ENCODE peak calls at places on chromosome 10, in nine cellular contexts. One of them, this sample, is unnamed.

GRCh38 chr10:128036746-128037542 is 89.3 kb downstream of the MKI67 start:
- DNase-seq in HFFc6: no peak
- DNase-seq in lower leg skin: no peak
- DNase-seq in ovary: no peak
- DNase-seq in choroid plexus epithelial cell: peak; percentile 49
- DNase-seq in HCT116: peak; percentile 10
- DNase-seq in GM20000: no peak
- DNase-seq in epithelial cell of esophagus: peak; percentile 62
- DNase-seq in thyroid gland: no peak
- DNase-seq in this sample: peak; percentile 80

GRCh38 chr10:85548038-85548437 is 818.6 kb downstream of the GRID1 start:
- DNase-seq in HFFc6: no peak
- DNase-seq in lower leg skin: no peak
- DNase-seq in ovary: no peak
- DNase-seq in choroid plexus epithelial cell: peak; percentile 47
- DNase-seq in HCT116: peak; percentile 52
- DNase-seq in GM20000: peak; percentile 6
- DNase-seq in epithelial cell of esophagus: peak; percentile 90
- DNase-seq in thyroid gland: peak; percentile 69
- DNase-seq in this sample: peak; percentile 86

GRCh38 chr10:34655286-34656170 is 159.6 kb downstream of the PARD3 start:
- DNase-seq in HFFc6: peak; percentile 67
- DNase-seq in lower leg skin: no peak
- DNase-seq in ovary: no peak
- DNase-seq in choroid plexus epithelial cell: peak; percentile 87
- DNase-seq in HCT116: peak; percentile 63
- DNase-seq in GM20000: peak; percentile 32
- DNase-seq in epithelial cell of esophagus: peak; percentile 79
- DNase-seq in thyroid gland: peak; percentile 45
- DNase-seq in this sample: peak; percentile 69

GRCh38 chr10:114624941-114625780 is 32.9 kb downstream of the ABLIM1 start:
- DNase-seq in HFFc6: no peak
- DNase-seq in lower leg skin: no peak
- DNase-seq in ovary: no peak
- DNase-seq in choroid plexus epithelial cell: peak; percentile 40
- DNase-seq in HCT116: peak; percentile 44
- DNase-seq in GM20000: no peak
- DNase-seq in epithelial cell of esophagus: peak; percentile 89
- DNase-seq in thyroid gland: no peak
- DNase-seq in this sample: peak; percentile 67

GRCh38 chr10:103884681-103885139 is 29.3 kb upstream of the SH3PXD2A start:
- DNase-seq in HFFc6: peak; percentile 61
- DNase-seq in lower leg skin: peak; percentile 61
- DNase-seq in ovary: peak; percentile 64
- DNase-seq in choroid plexus epithelial cell: peak; percentile 73
- DNase-seq in HCT116: no peak
- DNase-seq in GM20000: peak; percentile 47
- DNase-seq in epithelial cell of esophagus: peak; percentile 79
- DNase-seq in thyroid gland: peak; percentile 49
- DNase-seq in this sample: peak; percentile 73

GRCh38 chr10:31138026-31138553 is 106.4 kb upstream of the ZNF438 start:
- DNase-seq in HFFc6: no peak
- DNase-seq in lower leg skin: no peak
- DNase-seq in ovary: no peak
- DNase-seq in choroid plexus epithelial cell: peak; percentile 38
- DNase-seq in HCT116: no peak
- DNase-seq in GM20000: no peak
- DNase-seq in epithelial cell of esophagus: no peak
- DNase-seq in thyroid gland: no peak
- DNase-seq in this sample: no peak

GRCh38 chr10:61456095-61456789 is 3.1 kb upstream of the TMEM26 start:
- DNase-seq in HFFc6: no peak
- DNase-seq in lower leg skin: no peak
- DNase-seq in ovary: no peak
- DNase-seq in choroid plexus epithelial cell: peak; percentile 55
- DNase-seq in HCT116: no peak
- DNase-seq in GM20000: no peak
- DNase-seq in epithelial cell of esophagus: no peak
- DNase-seq in thyroid gland: peak; percentile 22
- DNase-seq in this sample: no peak

GRCh38 chr10:96025566-96025965 is 17.8 kb upstream of the CCNJ start:
- DNase-seq in HFFc6: no peak
- DNase-seq in lower leg skin: no peak
- DNase-seq in ovary: no peak
- DNase-seq in choroid plexus epithelial cell: peak; percentile 35
- DNase-seq in HCT116: peak; percentile 34
- DNase-seq in GM20000: peak; percentile 32
- DNase-seq in epithelial cell of esophagus: peak; percentile 47
- DNase-seq in thyroid gland: peak; percentile 8
- DNase-seq in this sample: peak; percentile 23

GRCh38 chr10:99433378-99434020 is 3.1 kb upstream of the GOT1 start:
- DNase-seq in HFFc6: no peak
- DNase-seq in lower leg skin: no peak
- DNase-seq in ovary: no peak
- DNase-seq in choroid plexus epithelial cell: peak; percentile 32
- DNase-seq in HCT116: peak; percentile 26
- DNase-seq in GM20000: no peak
- DNase-seq in epithelial cell of esophagus: peak; percentile 29
- DNase-seq in thyroid gland: peak; percentile 2
- DNase-seq in this sample: peak; percentile 21

GRCh38 chr10:112790921-112791320 is 159.1 kb upstream of the TCF7L2 start:
- DNase-seq in HFFc6: no peak
- DNase-seq in lower leg skin: no peak
- DNase-seq in ovary: no peak
- DNase-seq in choroid plexus epithelial cell: no peak
- DNase-seq in HCT116: no peak
- DNase-seq in GM20000: no peak
- DNase-seq in epithelial cell of esophagus: no peak
- DNase-seq in thyroid gland: no peak
- DNase-seq in this sample: no peak

GRCh38 chr10:124742418-124743187 is 1.6 kb downstream of the FAM53B start:
- DNase-seq in HFFc6: no peak
- DNase-seq in lower leg skin: peak; percentile 90
- DNase-seq in ovary: no peak
- DNase-seq in choroid plexus epithelial cell: peak; percentile 58
- DNase-seq in HCT116: no peak
- DNase-seq in GM20000: no peak
- DNase-seq in epithelial cell of esophagus: no peak
- DNase-seq in thyroid gland: no peak
- DNase-seq in this sample: peak; percentile 52

GRCh38 chr10:126041804-126042231 is 145.5 kb downstream of the FANK1 start:
- DNase-seq in HFFc6: peak; percentile 57
- DNase-seq in lower leg skin: peak; percentile 91
- DNase-seq in ovary: no peak
- DNase-seq in choroid plexus epithelial cell: peak; percentile 72
- DNase-seq in HCT116: no peak
- DNase-seq in GM20000: peak; percentile 90
- DNase-seq in epithelial cell of esophagus: peak; percentile 33
- DNase-seq in thyroid gland: peak; percentile 96
- DNase-seq in this sample: no peak

GRCh38 chr10:128026620-128027281 is 99.5 kb downstream of the MKI67 start:
- DNase-seq in HFFc6: no peak
- DNase-seq in lower leg skin: no peak
- DNase-seq in ovary: no peak
- DNase-seq in choroid plexus epithelial cell: no peak
- DNase-seq in HCT116: no peak
- DNase-seq in GM20000: no peak
- DNase-seq in epithelial cell of esophagus: no peak
- DNase-seq in thyroid gland: no peak
- DNase-seq in this sample: no peak

GRCh38 chr10:73946253-73947145 is 35.6 kb downstream of the PLAU start:
- DNase-seq in HFFc6: no peak
- DNase-seq in lower leg skin: no peak
- DNase-seq in ovary: no peak
- DNase-seq in choroid plexus epithelial cell: no peak
- DNase-seq in HCT116: no peak
- DNase-seq in GM20000: no peak
- DNase-seq in epithelial cell of esophagus: no peak
- DNase-seq in thyroid gland: no peak
- DNase-seq in this sample: no peak

GRCh38 chr10:13613519-13613918 is 26.8 kb downstream of the PRPF18 start:
- DNase-seq in HFFc6: peak; percentile 62
- DNase-seq in lower leg skin: no peak
- DNase-seq in ovary: no peak
- DNase-seq in choroid plexus epithelial cell: peak; percentile 79
- DNase-seq in HCT116: no peak
- DNase-seq in GM20000: no peak
- DNase-seq in epithelial cell of esophagus: peak; percentile 44
- DNase-seq in thyroid gland: no peak
- DNase-seq in this sample: peak; percentile 8

GRCh38 chr10:71368639-71369038 is 28.1 kb upstream of the CDH23 start:
- DNase-seq in HFFc6: no peak
- DNase-seq in lower leg skin: no peak
- DNase-seq in ovary: no peak
- DNase-seq in choroid plexus epithelial cell: no peak
- DNase-seq in HCT116: no peak
- DNase-seq in GM20000: no peak
- DNase-seq in epithelial cell of esophagus: no peak
- DNase-seq in thyroid gland: no peak
- DNase-seq in this sample: peak; percentile 9
- TF ChIP-seq CTCF in HFFc6: peak; percentile 10
- TF ChIP-seq CTCF in lower leg skin: no peak
- TF ChIP-seq CTCF in ovary: no peak
- TF ChIP-seq CTCF in choroid plexus epithelial cell: peak; percentile 20
- TF ChIP-seq CTCF in HCT116: no peak
- TF ChIP-seq CTCF in GM20000: no peak
- TF ChIP-seq CTCF in epithelial cell of esophagus: no peak
- TF ChIP-seq CTCF in thyroid gland: no peak
- TF ChIP-seq CTCF in this sample: no peak

GRCh38 chr10:11454958-11455566 is 156.4 kb downstream of the USP6NL start:
- DNase-seq in HFFc6: no peak
- DNase-seq in lower leg skin: peak; percentile 45
- DNase-seq in ovary: no peak
- DNase-seq in choroid plexus epithelial cell: no peak
- DNase-seq in HCT116: no peak
- DNase-seq in GM20000: no peak
- DNase-seq in epithelial cell of esophagus: no peak
- DNase-seq in thyroid gland: no peak
- DNase-seq in this sample: no peak
- TF ChIP-seq CTCF in HFFc6: peak; percentile 43
- TF ChIP-seq CTCF in lower leg skin: no peak
- TF ChIP-seq CTCF in ovary: no peak
- TF ChIP-seq CTCF in choroid plexus epithelial cell: peak; percentile 47
- TF ChIP-seq CTCF in HCT116: no peak
- TF ChIP-seq CTCF in GM20000: no peak
- TF ChIP-seq CTCF in epithelial cell of esophagus: peak; percentile 24
- TF ChIP-seq CTCF in thyroid gland: no peak
- TF ChIP-seq CTCF in this sample: no peak

DNA sequence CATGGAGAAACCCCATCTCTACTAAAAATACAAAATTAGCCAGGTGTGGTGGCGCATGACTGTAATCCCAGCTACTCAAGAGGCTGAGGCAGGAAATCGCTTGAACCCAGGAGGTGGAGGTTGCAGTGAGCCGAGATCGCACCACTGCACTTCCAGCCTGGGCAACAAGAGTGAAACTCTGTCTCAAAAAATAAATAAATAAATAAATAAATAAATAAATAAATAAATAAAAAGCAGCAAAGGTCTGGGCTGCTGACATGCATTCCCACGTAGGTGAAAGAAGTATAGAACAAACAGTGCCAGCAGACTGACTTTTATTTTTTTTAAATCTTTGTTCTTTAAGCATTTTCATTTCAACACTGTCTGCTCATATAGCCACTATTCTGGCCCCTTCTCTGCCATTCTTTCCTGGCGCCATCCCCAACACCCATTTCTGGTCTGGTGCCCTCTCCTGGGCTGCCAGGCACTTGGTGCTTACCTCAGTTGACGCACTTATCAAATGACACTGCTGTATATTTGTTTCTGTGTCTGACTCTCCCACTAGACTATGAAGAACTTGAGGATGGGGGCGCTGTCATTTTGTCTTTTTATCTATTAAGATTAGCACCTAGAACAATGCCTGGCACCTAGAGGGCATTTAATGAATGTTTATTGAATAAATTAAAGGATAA is 15.6 kb downstream of the FAM107B start:
- DNase-seq in HFFc6: no peak
- DNase-seq in lower leg skin: no peak
- DNase-seq in ovary: no peak
- DNase-seq in choroid plexus epithelial cell: no peak
- DNase-seq in HCT116: peak; percentile 48
- DNase-seq in GM20000: no peak
- DNase-seq in epithelial cell of esophagus: peak; percentile 8
- DNase-seq in thyroid gland: peak; percentile 17
- DNase-seq in this sample: peak; percentile 14
- TF ChIP-seq CTCF in HFFc6: peak; percentile 40
- TF ChIP-seq CTCF in lower leg skin: no peak
- TF ChIP-seq CTCF in ovary: no peak
- TF ChIP-seq CTCF in choroid plexus epithelial cell: peak; percentile 28
- TF ChIP-seq CTCF in HCT116: peak; percentile 70
- TF ChIP-seq CTCF in GM20000: no peak
- TF ChIP-seq CTCF in epithelial cell of esophagus: peak; percentile 13
- TF ChIP-seq CTCF in thyroid gland: no peak
- TF ChIP-seq CTCF in this sample: no peak

GRCh38 chr10:88840881-88841280 is 10.8 kb downstream of the ANKRD22 start:
- DNase-seq in HFFc6: no peak
- DNase-seq in lower leg skin: no peak
- DNase-seq in ovary: no peak
- DNase-seq in choroid plexus epithelial cell: no peak
- DNase-seq in HCT116: no peak
- DNase-seq in GM20000: no peak
- DNase-seq in epithelial cell of esophagus: no peak
- DNase-seq in thyroid gland: no peak
- DNase-seq in this sample: no peak

GRCh38 chr10:88840104-88840503 is 11.5 kb downstream of the ANKRD22 start:
- DNase-seq in HFFc6: no peak
- DNase-seq in lower leg skin: no peak
- DNase-seq in ovary: no peak
- DNase-seq in choroid plexus epithelial cell: no peak
- DNase-seq in HCT116: no peak
- DNase-seq in GM20000: no peak
- DNase-seq in epithelial cell of esophagus: peak; percentile 64
- DNase-seq in thyroid gland: no peak
- DNase-seq in this sample: no peak

GRCh38 chr10:88835910-88836221 is 15.8 kb downstream of the ANKRD22 start:
- DNase-seq in HFFc6: no peak
- DNase-seq in lower leg skin: no peak
- DNase-seq in ovary: no peak
- DNase-seq in choroid plexus epithelial cell: no peak
- DNase-seq in HCT116: no peak
- DNase-seq in GM20000: no peak
- DNase-seq in epithelial cell of esophagus: no peak
- DNase-seq in thyroid gland: no peak
- DNase-seq in this sample: no peak

GRCh38 chr10:88841316-88842111 is 10.1 kb downstream of the ANKRD22 start:
- DNase-seq in HFFc6: no peak
- DNase-seq in lower leg skin: no peak
- DNase-seq in ovary: no peak
- DNase-seq in choroid plexus epithelial cell: no peak
- DNase-seq in HCT116: no peak
- DNase-seq in GM20000: no peak
- DNase-seq in epithelial cell of esophagus: peak; percentile 48
- DNase-seq in thyroid gland: no peak
- DNase-seq in this sample: no peak

DNA sequence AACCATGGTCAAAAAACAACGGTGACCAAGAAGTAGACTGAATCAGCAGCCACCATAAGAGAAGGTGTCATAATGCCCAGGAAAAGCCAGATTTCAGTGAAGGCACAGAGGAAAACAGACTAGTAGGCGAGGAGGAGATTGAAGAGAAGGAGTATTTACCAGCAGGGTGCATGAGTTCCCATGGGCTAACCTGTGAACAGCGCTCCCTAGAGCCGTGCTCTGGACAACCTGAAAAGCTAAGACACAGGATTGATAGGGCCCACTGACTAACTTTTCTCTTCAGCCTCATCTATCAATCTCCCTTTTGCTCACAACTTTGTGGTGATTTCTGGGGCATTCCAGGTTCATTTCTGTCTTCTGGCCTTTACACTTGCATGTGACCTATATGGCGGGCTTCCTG is 12.9 kb downstream of the ANKRD22 start:
- DNase-seq in HFFc6: no peak
- DNase-seq in lower leg skin: no peak
- DNase-seq in ovary: no peak
- DNase-seq in choroid plexus epithelial cell: no peak
- DNase-seq in HCT116: no peak
- DNase-seq in GM20000: no peak
- DNase-seq in epithelial cell of esophagus: no peak
- DNase-seq in thyroid gland: no peak
- DNase-seq in this sample: no peak
- TF ChIP-seq CTCF in HFFc6: no peak
- TF ChIP-seq CTCF in lower leg skin: no peak
- TF ChIP-seq CTCF in ovary: no peak
- TF ChIP-seq CTCF in choroid plexus epithelial cell: no peak
- TF ChIP-seq CTCF in HCT116: no peak
- TF ChIP-seq CTCF in GM20000: no peak
- TF ChIP-seq CTCF in epithelial cell of esophagus: no peak
- TF ChIP-seq CTCF in thyroid gland: no peak
- TF ChIP-seq CTCF in this sample: no peak

This sample was measured in MCF 10A.